ENCODE peak calls at places on chromosomes 16 and 17, in seven cellular contexts. G, U, O, N, E, D and R are unnamed samples.

GRCh38 chr17:67628580-67629013 is 89.1 kb upstream of the NOL11 start:
- DNase-seq in G (no peak), U (no peak), O (no peak), N (no peak), E (no peak), D (no peak), R (no peak)

GRCh38 chr17:40582328-40582901 is 17.1 kb upstream of the CCR7 start:
- DNase-seq in G (no peak), U (peak), O (peak), N (no peak), E (peak), D (no peak), R (peak)

GRCh38 chr16:11586856-11587642 is at the start of gene LITAF:
- DNase-seq in G (peak), U (peak), O (peak), N (peak), E (peak), D (peak), R (no peak)

GRCh38 chr17:79843475-79843916 is 4.3 kb upstream of the CBX4 start:
- DNase-seq in G (peak), U (peak), O (no peak), N (no peak), E (no peak), D (peak), R (no peak)

GRCh38 chr17:48722924-48723554 is at the start of gene PRAC2:
- DNase-seq in G (no peak), U (no peak), O (no peak), N (peak), E (no peak), D (peak), R (no peak)

GRCh38 chr16:47920709-47921108 is 235.1 kb downstream of the ABCC12 start:
- DNase-seq in G (no peak), U (no peak), O (no peak), N (peak), E (no peak), D (no peak), R (peak)

GRCh38 chr17:76191891-76192290 is 48.4 kb downstream of the RNF157 start:
- DNase-seq in G (no peak), U (no peak), O (no peak), N (no peak), E (no peak), D (no peak), R (no peak)

GRCh38 chr16:73390936-73391335 is 343.0 kb upstream of the ZFHX3 start:
- DNase-seq in G (no peak), U (no peak), O (no peak), N (peak), E (no peak), D (no peak), R (no peak)

GRCh38 chr17:72576289-72576759 is 455.5 kb downstream of the SOX9 start:
- DNase-seq in G (no peak), U (no peak), O (no peak), N (no peak), E (no peak), D (no peak), R (no peak)